ENCODE peak calls at places on chromosomes 6 and 20, in seven cellular contexts. One of them, this sample, is unnamed.

GRCh38 chr20:24149881-24150307 is 161.3 kb upstream of the GGTLC1 start:
- DNase-seq in adrenal gland: peak
- DNase-seq in left lung: no peak
- DNase-seq in fibroblast of lung: no peak
- DNase-seq in tibial artery: no peak
- DNase-seq in mucosa of descending colon: peak
- DNase-seq in CD8-positive, alpha-beta T cell: no peak
- DNase-seq in this sample: peak

GRCh38 chr6:158867381-158868121 is 48.4 kb upstream of the EZR start:
- DNase-seq in adrenal gland: no peak
- DNase-seq in left lung: no peak
- DNase-seq in fibroblast of lung: no peak
- DNase-seq in tibial artery: no peak
- DNase-seq in mucosa of descending colon: peak
- DNase-seq in CD8-positive, alpha-beta T cell: no peak
- DNase-seq in this sample: no peak

GRCh38 chr6:104699598-104700329 is 160.0 kb downstream of the HACE1 start:
- DNase-seq in adrenal gland: no peak
- DNase-seq in left lung: no peak
- DNase-seq in fibroblast of lung: no peak
- DNase-seq in tibial artery: no peak
- DNase-seq in mucosa of descending colon: no peak
- DNase-seq in CD8-positive, alpha-beta T cell: no peak
- DNase-seq in this sample: no peak

GRCh38 chr6:133447924-133448323 is 206.8 kb downstream of the EYA4 start:
- DNase-seq in adrenal gland: no peak
- DNase-seq in left lung: no peak
- DNase-seq in fibroblast of lung: peak
- DNase-seq in tibial artery: no peak
- DNase-seq in mucosa of descending colon: no peak
- DNase-seq in CD8-positive, alpha-beta T cell: no peak
- DNase-seq in this sample: no peak

GRCh38 chr6:118511930-118512715 is 36.0 kb upstream of the PLN start:
- DNase-seq in adrenal gland: no peak
- DNase-seq in left lung: no peak
- DNase-seq in fibroblast of lung: no peak
- DNase-seq in tibial artery: no peak
- DNase-seq in mucosa of descending colon: no peak
- DNase-seq in CD8-positive, alpha-beta T cell: no peak
- DNase-seq in this sample: no peak

GRCh38 chr6:20092071-20092566 is 120.2 kb downstream of the MBOAT1 start:
- DNase-seq in adrenal gland: no peak
- DNase-seq in left lung: no peak
- DNase-seq in fibroblast of lung: peak
- DNase-seq in tibial artery: no peak
- DNase-seq in mucosa of descending colon: peak
- DNase-seq in CD8-positive, alpha-beta T cell: no peak
- DNase-seq in this sample: no peak

GRCh38 chr20:53826597-53827291 is 233.1 kb upstream of the ZNF217 start:
- DNase-seq in adrenal gland: no peak
- DNase-seq in left lung: no peak
- DNase-seq in fibroblast of lung: no peak
- DNase-seq in tibial artery: no peak
- DNase-seq in mucosa of descending colon: no peak
- DNase-seq in CD8-positive, alpha-beta T cell: no peak
- DNase-seq in this sample: no peak

GRCh38 chr20:62628691-62629090 is 13.6 kb upstream of the SLCO4A1 start:
- DNase-seq in adrenal gland: no peak
- DNase-seq in left lung: peak
- DNase-seq in fibroblast of lung: no peak
- DNase-seq in tibial artery: no peak
- DNase-seq in mucosa of descending colon: no peak
- DNase-seq in CD8-positive, alpha-beta T cell: no peak
- DNase-seq in this sample: no peak

GRCh38 chr20:4684837-4685413 is 36.8 kb upstream of the PRND start:
- DNase-seq in adrenal gland: no peak
- DNase-seq in left lung: no peak
- DNase-seq in fibroblast of lung: peak
- DNase-seq in tibial artery: no peak
- DNase-seq in mucosa of descending colon: no peak
- DNase-seq in CD8-positive, alpha-beta T cell: no peak
- DNase-seq in this sample: no peak
- TF ChIP-seq CTCF in adrenal gland: no peak
- TF ChIP-seq CTCF in left lung: no peak
- TF ChIP-seq CTCF in fibroblast of lung: no peak
- TF ChIP-seq CTCF in tibial artery: no peak
- TF ChIP-seq CTCF in mucosa of descending colon: no peak
- TF ChIP-seq CTCF in CD8-positive, alpha-beta T cell: no peak
- TF ChIP-seq CTCF in this sample: no peak

DNA sequence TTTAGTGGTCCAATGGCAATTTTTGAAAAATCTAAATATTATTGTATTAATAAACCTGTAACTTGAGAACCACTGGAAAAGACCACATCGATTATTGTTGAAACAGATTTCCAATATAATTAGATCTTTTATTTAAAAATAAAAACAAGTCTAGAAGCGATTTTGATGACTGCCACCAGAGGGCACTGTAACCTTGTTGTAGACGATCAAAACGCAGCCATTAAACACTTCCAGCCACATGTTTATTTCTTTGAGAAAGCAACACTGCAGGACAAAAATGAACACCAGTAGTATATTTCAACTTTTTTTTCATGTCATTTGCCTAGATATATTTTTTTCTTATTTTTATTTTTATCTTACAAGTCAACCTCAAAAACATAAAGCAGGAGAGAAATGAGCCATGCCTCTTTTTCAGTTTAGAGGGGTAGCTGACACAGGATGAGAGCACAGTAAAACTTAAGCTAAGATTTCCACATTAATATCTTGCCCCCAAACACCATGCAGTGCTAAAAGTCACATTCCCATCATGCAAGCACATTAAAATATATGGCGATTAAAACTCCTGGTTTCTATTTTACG is 115.4 kb downstream of the OPRM1 start:
- DNase-seq in adrenal gland: peak
- DNase-seq in left lung: no peak
- DNase-seq in fibroblast of lung: peak
- DNase-seq in tibial artery: peak
- DNase-seq in mucosa of descending colon: peak
- DNase-seq in CD8-positive, alpha-beta T cell: peak
- DNase-seq in this sample: no peak
- TF ChIP-seq CTCF in adrenal gland: peak
- TF ChIP-seq CTCF in left lung: peak
- TF ChIP-seq CTCF in fibroblast of lung: peak
- TF ChIP-seq CTCF in tibial artery: peak
- TF ChIP-seq CTCF in mucosa of descending colon: peak
- TF ChIP-seq CTCF in CD8-positive, alpha-beta T cell: peak
- TF ChIP-seq CTCF in this sample: peak

GRCh38 chr20:45392733-45393132 is 14.6 kb upstream of the TP53TG5 start:
- DNase-seq in adrenal gland: no peak
- DNase-seq in left lung: no peak
- DNase-seq in fibroblast of lung: no peak
- DNase-seq in tibial artery: no peak
- DNase-seq in mucosa of descending colon: no peak
- DNase-seq in CD8-positive, alpha-beta T cell: no peak
- DNase-seq in this sample: no peak
- TF ChIP-seq CTCF in adrenal gland: no peak
- TF ChIP-seq CTCF in left lung: no peak
- TF ChIP-seq CTCF in fibroblast of lung: no peak
- TF ChIP-seq CTCF in tibial artery: no peak
- TF ChIP-seq CTCF in mucosa of descending colon: no peak
- TF ChIP-seq CTCF in CD8-positive, alpha-beta T cell: no peak
- TF ChIP-seq CTCF in this sample: no peak

GRCh38 chr6:44527191-44527960 is 139.9 kb downstream of the CDC5L start:
- DNase-seq in adrenal gland: no peak
- DNase-seq in left lung: no peak
- DNase-seq in fibroblast of lung: no peak
- DNase-seq in tibial artery: no peak
- DNase-seq in mucosa of descending colon: no peak
- DNase-seq in CD8-positive, alpha-beta T cell: no peak
- DNase-seq in this sample: no peak

GRCh38 chr6:44524491-44525227 is 137.2 kb downstream of the CDC5L start:
- DNase-seq in adrenal gland: no peak
- DNase-seq in left lung: no peak
- DNase-seq in fibroblast of lung: no peak
- DNase-seq in tibial artery: no peak
- DNase-seq in mucosa of descending colon: no peak
- DNase-seq in CD8-positive, alpha-beta T cell: no peak
- DNase-seq in this sample: no peak

GRCh38 chr6:44527961-44528644 is 140.6 kb downstream of the CDC5L start:
- DNase-seq in adrenal gland: no peak
- DNase-seq in left lung: no peak
- DNase-seq in fibroblast of lung: no peak
- DNase-seq in tibial artery: no peak
- DNase-seq in mucosa of descending colon: no peak
- DNase-seq in CD8-positive, alpha-beta T cell: no peak
- DNase-seq in this sample: no peak

GRCh38 chr6:44525761-44526351 is 138.3 kb downstream of the CDC5L start:
- DNase-seq in adrenal gland: no peak
- DNase-seq in left lung: no peak
- DNase-seq in fibroblast of lung: no peak
- DNase-seq in tibial artery: no peak
- DNase-seq in mucosa of descending colon: no peak
- DNase-seq in CD8-positive, alpha-beta T cell: no peak
- DNase-seq in this sample: no peak

GRCh38 chr6:44522871-44523270 is 135.4 kb downstream of the CDC5L start:
- DNase-seq in adrenal gland: no peak
- DNase-seq in left lung: no peak
- DNase-seq in fibroblast of lung: no peak
- DNase-seq in tibial artery: no peak
- DNase-seq in mucosa of descending colon: no peak
- DNase-seq in CD8-positive, alpha-beta T cell: no peak
- DNase-seq in this sample: no peak
- TF ChIP-seq CTCF in adrenal gland: no peak
- TF ChIP-seq CTCF in left lung: no peak
- TF ChIP-seq CTCF in fibroblast of lung: no peak
- TF ChIP-seq CTCF in tibial artery: no peak
- TF ChIP-seq CTCF in mucosa of descending colon: no peak
- TF ChIP-seq CTCF in CD8-positive, alpha-beta T cell: no peak
- TF ChIP-seq CTCF in this sample: no peak

GRCh38 chr6:27809939-27810767 is 102.0 kb downstream of the OR2B2 start:
- DNase-seq in adrenal gland: peak
- DNase-seq in left lung: peak
- DNase-seq in fibroblast of lung: peak
- DNase-seq in tibial artery: peak
- DNase-seq in mucosa of descending colon: peak
- DNase-seq in CD8-positive, alpha-beta T cell: peak
- DNase-seq in this sample: no peak
- TF ChIP-seq CTCF in adrenal gland: no peak
- TF ChIP-seq CTCF in left lung: no peak
- TF ChIP-seq CTCF in fibroblast of lung: peak
- TF ChIP-seq CTCF in tibial artery: no peak
- TF ChIP-seq CTCF in mucosa of descending colon: no peak
- TF ChIP-seq CTCF in CD8-positive, alpha-beta T cell: no peak
- TF ChIP-seq CTCF in this sample: no peak

DNA sequence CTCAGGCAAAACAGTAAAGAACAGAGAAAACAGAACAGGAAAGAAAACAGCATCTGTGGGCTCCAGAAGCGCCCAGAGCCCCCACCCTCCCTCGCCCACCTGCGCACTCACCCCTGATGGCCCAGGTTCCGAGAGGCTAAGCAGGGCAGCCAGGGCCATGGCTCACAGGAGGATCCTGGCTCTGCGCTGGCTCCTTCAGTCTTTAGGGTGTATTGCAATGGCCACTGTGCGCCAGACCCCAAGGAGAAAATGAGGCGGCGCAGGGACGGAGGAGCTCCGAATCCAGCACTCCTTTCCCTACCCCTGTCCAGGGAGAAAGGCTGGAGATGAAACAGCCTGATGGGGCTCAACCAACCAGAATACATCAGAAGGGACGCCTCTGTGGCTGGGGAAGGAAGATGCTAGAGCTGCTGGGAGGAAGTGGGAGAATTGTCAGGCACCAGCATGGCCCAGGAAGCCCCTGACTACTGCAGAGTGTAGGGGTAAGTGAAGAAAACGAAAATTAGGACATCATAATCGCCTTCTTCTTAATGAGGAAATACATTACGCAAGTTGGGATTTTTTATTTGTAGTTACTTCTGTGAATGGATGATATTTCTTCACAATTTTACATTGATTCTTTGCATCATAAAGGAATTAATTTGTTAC is 49.0 kb downstream of the COL11A2 start:
- DNase-seq in adrenal gland: no peak
- DNase-seq in left lung: no peak
- DNase-seq in fibroblast of lung: no peak
- DNase-seq in tibial artery: no peak
- DNase-seq in mucosa of descending colon: no peak
- DNase-seq in CD8-positive, alpha-beta T cell: no peak
- DNase-seq in this sample: no peak
- TF ChIP-seq CTCF in adrenal gland: no peak
- TF ChIP-seq CTCF in left lung: no peak
- TF ChIP-seq CTCF in fibroblast of lung: no peak
- TF ChIP-seq CTCF in tibial artery: no peak
- TF ChIP-seq CTCF in mucosa of descending colon: no peak
- TF ChIP-seq CTCF in CD8-positive, alpha-beta T cell: no peak
- TF ChIP-seq CTCF in this sample: peak